ENCODE peak calls at places on chromosomes 5 and 9, in five cellular contexts. Z is left lung, R is upper lobe of right lung, V is NT2/D1, W is right cardiac atrium. L is an unnamed sample. For H3K4me1, the result is how much of the 10 kb centered on the place peaks cover.

GRCh38 chr5:19018822-19019221 is 969.2 kb downstream of the CDH18 start:
- DNase-seq in Z (no peak), R (no peak), V (no peak), W (no peak), L (no peak)

GRCh38 chr5:66891184-66891925 is 295.2 kb downstream of the MAST4 start:
- DNase-seq in Z (no peak), R (no peak), V (no peak), W (no peak), L (no peak)

GRCh38 chr5:141692533-141692888 is 10.5 kb upstream of the ARAP3 start:
- DNase-seq in Z (no peak), R (no peak), V (no peak), W (no peak), L (no peak)

GRCh38 chr9:125969462-125969861 is 222.3 kb downstream of the PBX3 start:
- DNase-seq in Z (no peak), R (no peak), V (no peak), W (no peak), L (no peak)

GRCh38 chr9:34591091-34591910 is 1.8 kb upstream of the CNTFR start:
- DNase-seq in Z (peak), R (peak), V (peak), W (peak), L (peak)

GRCh38 chr5:149198148-149198547 is 56.9 kb downstream of the ABLIM3 start:
- DNase-seq in Z (no peak), R (no peak), V (no peak), W (no peak), L (no peak)

GRCh38 chr9:31519826-31520225 is 864.6 kb upstream of the ACO1 start:
- DNase-seq in Z (no peak), R (no peak), V (no peak), W (no peak), L (no peak)

GRCh38 chr5:53476531-53477480 is 3.6 kb upstream of the FST start:
- DNase-seq in Z (no peak), R (no peak), V (no peak), W (no peak), L (no peak)

GRCh38 chr5:112878760-112879159 is 17.7 kb downstream of the SRP19 start:
- DNase-seq in Z (no peak), R (no peak), V (no peak), W (no peak), L (peak)

GRCh38 chr5:163489055-163489744 is 16.2 kb upstream of the MAT2B start:
- DNase-seq in Z (no peak), R (no peak), V (no peak), W (no peak), L (no peak)

GRCh38 chr9:8751531-8751930 is 952.0 kb upstream of the DMAC1 start:
- DNase-seq in Z (no peak), R (no peak), V (no peak), W (no peak), L (no peak)

GRCh38 chr9:104094534-104095020 is 468 bp downstream of the SMC2 start:
- DNase-seq in Z (no peak), R (no peak), V (peak), W (no peak), L (no peak)

GRCh38 chr5:72160959-72161358 is 53.7 kb downstream of the MAP1B start:
- DNase-seq in Z (no peak), R (no peak), V (no peak), W (no peak), L (no peak)

GRCh38 chr5:170749911-170750431 is 33.6 kb upstream of the GABRP start:
- DNase-seq in Z (no peak), R (no peak), V (no peak), W (no peak), L (no peak)

GRCh38 chr9:108347463-108348153 is 508.2 kb downstream of the ACTL7B start:
- DNase-seq in Z (no peak), R (no peak), V (no peak), W (no peak), L (no peak)

GRCh38 chr9:107246259-107247254 is 36.5 kb upstream of the RAD23B start:
- DNase-seq in Z (no peak), R (no peak), V (no peak), W (no peak), L (no peak)

GRCh38 chr5:142544946-142545652 is 140.8 kb downstream of the FGF1 start:
- DNase-seq in Z (no peak), R (no peak), V (no peak), W (no peak), L (no peak)

GRCh38 chr5:79890871-79891249 is 100.2 kb downstream of the MTX3 start:
- DNase-seq in Z (no peak), R (no peak), V (no peak), W (no peak), L (no peak)

GRCh38 chr5:3153226-3153858 is 401.9 kb upstream of the IRX2 start:
- DNase-seq in Z (no peak), R (no peak), V (no peak), W (no peak), L (no peak)

GRCh38 chr9:127588740-127589506 is 23.2 kb upstream of the STXBP1 start:
- DNase-seq in Z (no peak), R (no peak), V (no peak), W (no peak), L (no peak)

GRCh38 chr9:90032296-90033029 is 427.7 kb downstream of the GADD45G start:
- DNase-seq in Z (no peak), R (no peak), V (no peak), W (no peak), L (no peak)

GRCh38 chr5:113337515-113338140 is 97.2 kb downstream of the TSSK1B start:
- DNase-seq in Z (no peak), R (no peak), V (no peak), W (no peak), L (no peak)

GRCh38 chr9:105651806-105652205 is 10.5 kb upstream of the TAL2 start:
- DNase-seq in Z (no peak), R (no peak), V (peak), W (no peak), L (no peak)

GRCh38 chr9:96084289-96084688 is 208.8 kb downstream of the ERCC6L2 start:
- DNase-seq in Z (no peak), R (no peak), V (no peak), W (no peak), L (no peak)

GRCh38 chr5:102670224-102670836 is 84.8 kb upstream of the PAM start:
- DNase-seq in Z (no peak), R (no peak), V (no peak), W (no peak), L (no peak)

GRCh38 chr5:135323227-135323626 is 75.8 kb downstream of the MACROH2A1 start:
- DNase-seq in Z (no peak), R (no peak), V (no peak), W (no peak), L (no peak)

GRCh38 chr9:99391937-99392574 is 170.0 kb downstream of the SEC61B start:
- DNase-seq in Z (no peak), R (no peak), V (no peak), W (no peak), L (no peak)

GRCh38 chr5:90135979-90136378 is 273.6 kb downstream of the CETN3 start:
- DNase-seq in Z (peak), R (no peak), V (peak), W (peak), L (no peak)

GRCh38 chr9:100437860-100438805 is 11.2 kb downstream of the MSANTD3 start:
- DNase-seq in Z (no peak), R (no peak), V (peak), W (no peak), L (peak)

GRCh38 chr9:89410709-89411111 is 87.2 kb downstream of the SEMA4D start:
- DNase-seq in Z (no peak), R (no peak), V (no peak), W (no peak), L (no peak)

GRCh38 chr9:129885018-129885669 is 49.9 kb downstream of the USP20 start:
- DNase-seq in Z (peak), R (peak), V (no peak), W (peak), L (no peak)

GRCh38 chr5:158492850-158493249 is 606.9 kb downstream of the EBF1 start:
- DNase-seq in Z (no peak), R (no peak), V (no peak), W (no peak), L (no peak)

GRCh38 chr5:57303985-57304384 is 130.1 kb downstream of the GPBP1 start:
- DNase-seq in Z (no peak), R (no peak), V (no peak), W (no peak), L (no peak)

GRCh38 chr5:115267617-115268016 is 4.9 kb upstream of the PGGT1B start:
- DNase-seq in Z (no peak), R (no peak), V (no peak), W (no peak), L (no peak)

GRCh38 chr5:151671979-151672378 is 14.7 kb downstream of the SPARC start:
- DNase-seq in Z (no peak), R (no peak), V (no peak), W (peak), L (no peak)

GRCh38 chr9:125332527-125332926 is 70.9 kb downstream of the GAPVD1 start:
- DNase-seq in Z (no peak), R (no peak), V (no peak), W (no peak), L (no peak)

GRCh38 chr5:1048861-1049838 is 40.5 kb downstream of the NKD2 start:
- DNase-seq in Z (peak), R (no peak), V (no peak), W (peak), L (no peak)

GRCh38 chr5:34563951-34564705 is 92.0 kb upstream of the RAI14 start:
- DNase-seq in Z (no peak), R (no peak), V (no peak), W (peak), L (no peak)

GRCh38 chr5:150377964-150378694 is 20.6 kb downstream of the TCOF1 start:
- DNase-seq in Z (no peak), R (no peak), V (peak), W (no peak), L (no peak)

GRCh38 chr9:135302329-135303279 is 177.0 kb upstream of the PPP1R26 start:
- DNase-seq in Z (peak), R (no peak), V (no peak), W (no peak), L (no peak)

GRCh38 chr5:59321631-59322030 is 571.9 kb downstream of the PDE4D start:
- DNase-seq in Z (no peak), R (no peak), V (no peak), W (no peak), L (no peak)

GRCh38 chr5:59317772-59318205 is 575.7 kb downstream of the PDE4D start:
- DNase-seq in Z (no peak), R (no peak), V (no peak), W (no peak), L (no peak)

GRCh38 chr5:59320420-59320819 is 573.1 kb downstream of the PDE4D start:
- DNase-seq in Z (no peak), R (no peak), V (no peak), W (no peak), L (no peak)

GRCh38 chr5:59319286-59319685 is 574.2 kb downstream of the PDE4D start:
- DNase-seq in Z (no peak), R (no peak), V (no peak), W (no peak), L (no peak)

GRCh38 chr5:59317023-59317771 is 576.3 kb downstream of the PDE4D start:
- DNase-seq in Z (no peak), R (no peak), V (peak), W (no peak), L (no peak)
- H3K4me1 ChIP-seq in Z (under half), R (under half), V (under half), W (under half), L (under half)

GRCh38 chr5:159908201-159908940 is 7.9 kb upstream of the ADRA1B start:
- DNase-seq in Z (no peak), R (no peak), V (no peak), W (no peak), L (no peak)

GRCh38 chr5:159906463-159906862 is 9.8 kb upstream of the ADRA1B start:
- DNase-seq in Z (no peak), R (no peak), V (no peak), W (no peak), L (no peak)

GRCh38 chr5:159909126-159909525 is 7.2 kb upstream of the ADRA1B start:
- DNase-seq in Z (no peak), R (no peak), V (no peak), W (no peak), L (no peak)

GRCh38 chr5:159906957-159907356 is 9.3 kb upstream of the ADRA1B start:
- DNase-seq in Z (no peak), R (no peak), V (no peak), W (no peak), L (no peak)

GRCh38 chr5:159907689-159908088 is 8.6 kb upstream of the ADRA1B start:
- DNase-seq in Z (no peak), R (no peak), V (no peak), W (no peak), L (no peak)
- H3K4me1 ChIP-seq in Z (under half), R (under half), V (under half), W (under half), L (under half)

DNA sequence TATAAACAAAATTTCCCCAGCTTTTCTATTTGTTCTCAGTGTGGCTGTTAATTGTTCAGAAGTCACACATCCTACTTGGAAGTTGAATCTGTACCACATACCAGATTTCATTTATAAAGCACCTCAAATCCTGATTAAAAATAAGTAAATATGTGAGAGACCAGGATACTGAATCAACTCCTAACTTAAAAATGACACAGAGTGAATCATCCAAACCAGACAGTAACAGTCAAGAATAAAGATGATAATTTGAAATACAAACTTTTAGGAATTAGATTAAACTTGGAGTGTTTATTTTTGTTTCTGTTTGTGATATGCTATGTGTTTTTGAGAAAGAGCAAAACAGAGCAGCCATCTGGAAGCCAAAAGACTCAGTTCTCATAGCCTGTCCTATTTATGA is 633.2 kb upstream of the RORB start:
- DNase-seq in Z (no peak), R (no peak), V (no peak), W (no peak), L (no peak)
- H3K4me1 ChIP-seq in Z (under half), R (under half), V (under half), W (under half), L (under half)

GRCh38 chr9:115367321-115367720 is 249.4 kb upstream of the TNC start:
- DNase-seq in Z (no peak), R (no peak), V (no peak), W (no peak), L (no peak)

GRCh38 chr9:115373710-115374045 is 255.7 kb upstream of the TNC start:
- DNase-seq in Z (no peak), R (no peak), V (no peak), W (no peak), L (no peak)

GRCh38 chr9:115367780-115368179 is 249.8 kb upstream of the TNC start:
- DNase-seq in Z (no peak), R (no peak), V (no peak), W (no peak), L (no peak)

GRCh38 chr9:115373000-115373709 is 255.2 kb upstream of the TNC start:
- DNase-seq in Z (no peak), R (no peak), V (no peak), W (no peak), L (no peak)

GRCh38 chr9:115369322-115369957 is 251.5 kb upstream of the TNC start:
- DNase-seq in Z (no peak), R (no peak), V (no peak), W (peak), L (no peak)
- H3K4me1 ChIP-seq in Z (under half), R (under half), V (under half), W (under half), L (under half)

GRCh38 chr9:93097496-93098205 is 1.6 kb downstream of the CARD19 start:
- DNase-seq in Z (peak), R (peak), V (no peak), W (no peak), L (peak)
- H3K4me1 ChIP-seq in Z (half or more), R (half or more), V (under half), W (under half), L (half or more)

GRCh38 chr5:136474466-136474865 is 109.1 kb upstream of the TRPC7 start:
- DNase-seq in Z (no peak), R (no peak), V (no peak), W (no peak), L (no peak)
- H3K4me1 ChIP-seq in Z (under half), R (under half), V (under half), W (under half), L (under half)

GRCh38 chr9:133873006-133873780 is 118.9 kb downstream of the VAV2 start:
- DNase-seq in Z (no peak), R (no peak), V (no peak), W (no peak), L (no peak)

GRCh38 chr9:133868203-133868602 is 123.9 kb downstream of the VAV2 start:
- DNase-seq in Z (no peak), R (no peak), V (no peak), W (no peak), L (no peak)

GRCh38 chr9:133870598-133871595 is 121.2 kb downstream of the VAV2 start:
- DNase-seq in Z (no peak), R (no peak), V (no peak), W (no peak), L (no peak)

GRCh38 chr9:133866946-133867345 is 125.2 kb downstream of the VAV2 start:
- DNase-seq in Z (no peak), R (no peak), V (no peak), W (no peak), L (no peak)

GRCh38 chr9:133869674-133870419 is 122.3 kb downstream of the VAV2 start:
- DNase-seq in Z (no peak), R (no peak), V (no peak), W (no peak), L (no peak)
- H3K4me1 ChIP-seq in Z (under half), R (under half), V (under half), W (under half), L (under half)

GRCh38 chr5:59988396-59988795 is 94.9 kb upstream of the PDE4D start:
- DNase-seq in Z (no peak), R (no peak), V (no peak), W (no peak), L (no peak)
- H3K4me1 ChIP-seq in Z (under half), R (under half), V (under half), W (under half), L (under half)

GRCh38 chr5:109741390-109741789 is 51.7 kb downstream of the MAN2A1 start:
- DNase-seq in Z (no peak), R (no peak), V (no peak), W (no peak), L (no peak)
- H3K4me1 ChIP-seq in Z (under half), R (under half), V (under half), W (under half), L (under half)

GRCh38 chr5:14257995-14258403 is 114.9 kb downstream of the TRIO start:
- DNase-seq in Z (no peak), R (no peak), V (no peak), W (no peak), L (no peak)

GRCh38 chr5:14261856-14262611 is 118.9 kb downstream of the TRIO start:
- DNase-seq in Z (no peak), R (no peak), V (no peak), W (peak), L (no peak)

GRCh38 chr5:14261237-14261636 is 118.1 kb downstream of the TRIO start:
- DNase-seq in Z (no peak), R (no peak), V (no peak), W (no peak), L (no peak)

GRCh38 chr5:14258840-14259239 is 115.7 kb downstream of the TRIO start:
- DNase-seq in Z (no peak), R (no peak), V (no peak), W (no peak), L (no peak)

DNA sequence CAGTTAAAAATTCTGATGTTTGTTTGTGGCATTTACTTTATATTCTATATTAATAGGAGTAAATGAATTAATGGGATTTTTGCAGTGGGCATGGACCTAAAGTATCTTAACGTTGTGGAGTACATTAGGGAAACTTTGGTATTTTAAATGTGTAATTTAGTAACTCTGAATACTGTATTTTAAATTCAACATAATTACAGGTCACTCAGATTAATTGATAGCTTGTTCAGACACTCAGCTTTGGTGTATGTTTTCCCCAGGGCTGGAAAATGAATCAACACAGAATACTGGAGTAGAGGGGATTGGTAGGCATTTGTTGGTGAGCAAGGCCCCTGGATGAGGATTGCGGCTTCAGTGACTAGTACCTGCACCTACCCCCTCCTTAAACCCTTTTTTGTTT is 117.5 kb downstream of the TRIO start:
- DNase-seq in Z (no peak), R (no peak), V (no peak), W (no peak), L (no peak)
- H3K4me1 ChIP-seq in Z (half or more), R (under half), V (under half), W (under half), L (under half)

L was measured in CD8-positive, alpha-beta memory T cell.